ENCODE peak calls at places on chromosomes 12 and 14, in seven cellular contexts. One of them, this sample, is unnamed.

GRCh38 chr14:74945261-74945851 is 10.0 kb downstream of the PGF start:
- DNase-seq in mesendoderm: peak
- DNase-seq in activated CD8-positive, alpha-beta memory T cell treated with anti-CD3 and anti-CD28 coated beads for 24 hours: no peak
- DNase-seq in mucosa of descending colon: peak
- DNase-seq in stimulated activated CD4-positive, alpha-beta T cell treated with anti-CD3 and anti-CD28 coated beads, Interleukin-4, amount 100 ng/mL, for 48 hours: no peak
- DNase-seq in NCI-H1694: peak
- DNase-seq in ACHN: peak
- DNase-seq in this sample: no peak

GRCh38 chr14:99347561-99347960 is 75.6 kb upstream of the BCL11B start:
- DNase-seq in mesendoderm: no peak
- DNase-seq in activated CD8-positive, alpha-beta memory T cell treated with anti-CD3 and anti-CD28 coated beads for 24 hours: no peak
- DNase-seq in mucosa of descending colon: no peak
- DNase-seq in stimulated activated CD4-positive, alpha-beta T cell treated with anti-CD3 and anti-CD28 coated beads, Interleukin-4, amount 100 ng/mL, for 48 hours: no peak
- DNase-seq in NCI-H1694: no peak
- DNase-seq in ACHN: no peak
- DNase-seq in this sample: no peak

GRCh38 chr14:24429395-24430142 is at the start of the genes CBLN3 and KHNYN:
- DNase-seq in mesendoderm: peak
- DNase-seq in activated CD8-positive, alpha-beta memory T cell treated with anti-CD3 and anti-CD28 coated beads for 24 hours: peak
- DNase-seq in mucosa of descending colon: peak
- DNase-seq in stimulated activated CD4-positive, alpha-beta T cell treated with anti-CD3 and anti-CD28 coated beads, Interleukin-4, amount 100 ng/mL, for 48 hours: peak
- DNase-seq in NCI-H1694: peak
- DNase-seq in ACHN: peak
- DNase-seq in this sample: peak

GRCh38 chr12:71415336-71416231 is 24.0 kb upstream of the LGR5 start:
- DNase-seq in mesendoderm: peak
- DNase-seq in activated CD8-positive, alpha-beta memory T cell treated with anti-CD3 and anti-CD28 coated beads for 24 hours: no peak
- DNase-seq in mucosa of descending colon: peak
- DNase-seq in stimulated activated CD4-positive, alpha-beta T cell treated with anti-CD3 and anti-CD28 coated beads, Interleukin-4, amount 100 ng/mL, for 48 hours: no peak
- DNase-seq in NCI-H1694: peak
- DNase-seq in ACHN: peak
- DNase-seq in this sample: no peak

GRCh38 chr14:36519431-36520321 is at the start of gene NKX2-1:
- DNase-seq in mesendoderm: peak
- DNase-seq in activated CD8-positive, alpha-beta memory T cell treated with anti-CD3 and anti-CD28 coated beads for 24 hours: no peak
- DNase-seq in mucosa of descending colon: no peak
- DNase-seq in stimulated activated CD4-positive, alpha-beta T cell treated with anti-CD3 and anti-CD28 coated beads, Interleukin-4, amount 100 ng/mL, for 48 hours: no peak
- DNase-seq in NCI-H1694: peak
- DNase-seq in ACHN: no peak
- DNase-seq in this sample: no peak

GRCh38 chr14:69574266-69574953 is at the start of gene CCDC177:
- DNase-seq in mesendoderm: peak
- DNase-seq in activated CD8-positive, alpha-beta memory T cell treated with anti-CD3 and anti-CD28 coated beads for 24 hours: peak
- DNase-seq in mucosa of descending colon: peak
- DNase-seq in stimulated activated CD4-positive, alpha-beta T cell treated with anti-CD3 and anti-CD28 coated beads, Interleukin-4, amount 100 ng/mL, for 48 hours: peak
- DNase-seq in NCI-H1694: peak
- DNase-seq in ACHN: peak
- DNase-seq in this sample: peak

GRCh38 chr12:5577239-5577638 is 145.3 kb downstream of the NTF3 start:
- DNase-seq in mesendoderm: peak
- DNase-seq in activated CD8-positive, alpha-beta memory T cell treated with anti-CD3 and anti-CD28 coated beads for 24 hours: no peak
- DNase-seq in mucosa of descending colon: peak
- DNase-seq in stimulated activated CD4-positive, alpha-beta T cell treated with anti-CD3 and anti-CD28 coated beads, Interleukin-4, amount 100 ng/mL, for 48 hours: no peak
- DNase-seq in NCI-H1694: no peak
- DNase-seq in ACHN: no peak
- DNase-seq in this sample: no peak

GRCh38 chr14:74881425-74882102 is at the start of gene DLST:
- DNase-seq in mesendoderm: peak
- DNase-seq in activated CD8-positive, alpha-beta memory T cell treated with anti-CD3 and anti-CD28 coated beads for 24 hours: peak
- DNase-seq in mucosa of descending colon: peak
- DNase-seq in stimulated activated CD4-positive, alpha-beta T cell treated with anti-CD3 and anti-CD28 coated beads, Interleukin-4, amount 100 ng/mL, for 48 hours: peak
- DNase-seq in NCI-H1694: peak
- DNase-seq in ACHN: peak
- DNase-seq in this sample: peak

GRCh38 chr12:46472893-46473633 is 100.5 kb upstream of the SLC38A2 start:
- DNase-seq in mesendoderm: no peak
- DNase-seq in activated CD8-positive, alpha-beta memory T cell treated with anti-CD3 and anti-CD28 coated beads for 24 hours: no peak
- DNase-seq in mucosa of descending colon: peak
- DNase-seq in stimulated activated CD4-positive, alpha-beta T cell treated with anti-CD3 and anti-CD28 coated beads, Interleukin-4, amount 100 ng/mL, for 48 hours: no peak
- DNase-seq in NCI-H1694: no peak
- DNase-seq in ACHN: peak
- DNase-seq in this sample: no peak

GRCh38 chr12:105942316-105942715 is 196.4 kb downstream of the NUAK1 start:
- DNase-seq in mesendoderm: no peak
- DNase-seq in activated CD8-positive, alpha-beta memory T cell treated with anti-CD3 and anti-CD28 coated beads for 24 hours: no peak
- DNase-seq in mucosa of descending colon: no peak
- DNase-seq in stimulated activated CD4-positive, alpha-beta T cell treated with anti-CD3 and anti-CD28 coated beads, Interleukin-4, amount 100 ng/mL, for 48 hours: no peak
- DNase-seq in NCI-H1694: no peak
- DNase-seq in ACHN: no peak
- DNase-seq in this sample: no peak

GRCh38 chr12:57416039-57416996 is 14.5 kb downstream of the R3HDM2 start:
- DNase-seq in mesendoderm: peak
- DNase-seq in activated CD8-positive, alpha-beta memory T cell treated with anti-CD3 and anti-CD28 coated beads for 24 hours: no peak
- DNase-seq in mucosa of descending colon: no peak
- DNase-seq in stimulated activated CD4-positive, alpha-beta T cell treated with anti-CD3 and anti-CD28 coated beads, Interleukin-4, amount 100 ng/mL, for 48 hours: no peak
- DNase-seq in NCI-H1694: no peak
- DNase-seq in ACHN: peak
- DNase-seq in this sample: no peak

GRCh38 chr14:102949062-102949800 is 26.8 kb downstream of the AMN start:
- DNase-seq in mesendoderm: peak
- DNase-seq in activated CD8-positive, alpha-beta memory T cell treated with anti-CD3 and anti-CD28 coated beads for 24 hours: peak
- DNase-seq in mucosa of descending colon: peak
- DNase-seq in stimulated activated CD4-positive, alpha-beta T cell treated with anti-CD3 and anti-CD28 coated beads, Interleukin-4, amount 100 ng/mL, for 48 hours: no peak
- DNase-seq in NCI-H1694: no peak
- DNase-seq in ACHN: no peak
- DNase-seq in this sample: no peak

GRCh38 chr12:120361506-120362208 is 7.3 kb downstream of the MSI1 start:
- DNase-seq in mesendoderm: peak
- DNase-seq in activated CD8-positive, alpha-beta memory T cell treated with anti-CD3 and anti-CD28 coated beads for 24 hours: no peak
- DNase-seq in mucosa of descending colon: no peak
- DNase-seq in stimulated activated CD4-positive, alpha-beta T cell treated with anti-CD3 and anti-CD28 coated beads, Interleukin-4, amount 100 ng/mL, for 48 hours: no peak
- DNase-seq in NCI-H1694: peak
- DNase-seq in ACHN: no peak
- DNase-seq in this sample: peak

GRCh38 chr12:47910486-47910885 is 5.7 kb upstream of the VDR start:
- DNase-seq in mesendoderm: peak
- DNase-seq in activated CD8-positive, alpha-beta memory T cell treated with anti-CD3 and anti-CD28 coated beads for 24 hours: no peak
- DNase-seq in mucosa of descending colon: no peak
- DNase-seq in stimulated activated CD4-positive, alpha-beta T cell treated with anti-CD3 and anti-CD28 coated beads, Interleukin-4, amount 100 ng/mL, for 48 hours: no peak
- DNase-seq in NCI-H1694: no peak
- DNase-seq in ACHN: no peak
- DNase-seq in this sample: peak

GRCh38 chr12:94140556-94140955 is 7.8 kb upstream of the PLXNC1 start:
- DNase-seq in mesendoderm: peak
- DNase-seq in activated CD8-positive, alpha-beta memory T cell treated with anti-CD3 and anti-CD28 coated beads for 24 hours: peak
- DNase-seq in mucosa of descending colon: peak
- DNase-seq in stimulated activated CD4-positive, alpha-beta T cell treated with anti-CD3 and anti-CD28 coated beads, Interleukin-4, amount 100 ng/mL, for 48 hours: peak
- DNase-seq in NCI-H1694: no peak
- DNase-seq in ACHN: peak
- DNase-seq in this sample: no peak

GRCh38 chr12:107660230-107660629 is 25.4 kb upstream of the PWP1 start:
- DNase-seq in mesendoderm: peak
- DNase-seq in activated CD8-positive, alpha-beta memory T cell treated with anti-CD3 and anti-CD28 coated beads for 24 hours: no peak
- DNase-seq in mucosa of descending colon: no peak
- DNase-seq in stimulated activated CD4-positive, alpha-beta T cell treated with anti-CD3 and anti-CD28 coated beads, Interleukin-4, amount 100 ng/mL, for 48 hours: no peak
- DNase-seq in NCI-H1694: no peak
- DNase-seq in ACHN: no peak
- DNase-seq in this sample: no peak

GRCh38 chr12:42140901-42141300 is 3.8 kb downstream of the GXYLT1 start:
- DNase-seq in mesendoderm: peak
- DNase-seq in activated CD8-positive, alpha-beta memory T cell treated with anti-CD3 and anti-CD28 coated beads for 24 hours: no peak
- DNase-seq in mucosa of descending colon: no peak
- DNase-seq in stimulated activated CD4-positive, alpha-beta T cell treated with anti-CD3 and anti-CD28 coated beads, Interleukin-4, amount 100 ng/mL, for 48 hours: no peak
- DNase-seq in NCI-H1694: no peak
- DNase-seq in ACHN: peak
- DNase-seq in this sample: no peak

GRCh38 chr14:63204407-63205280 is at the start of gene RHOJ:
- DNase-seq in mesendoderm: peak
- DNase-seq in activated CD8-positive, alpha-beta memory T cell treated with anti-CD3 and anti-CD28 coated beads for 24 hours: no peak
- DNase-seq in mucosa of descending colon: no peak
- DNase-seq in stimulated activated CD4-positive, alpha-beta T cell treated with anti-CD3 and anti-CD28 coated beads, Interleukin-4, amount 100 ng/mL, for 48 hours: no peak
- DNase-seq in NCI-H1694: no peak
- DNase-seq in ACHN: no peak
- DNase-seq in this sample: no peak

GRCh38 chr14:69886843-69887242 is 7.6 kb downstream of the SMOC1 start:
- DNase-seq in mesendoderm: no peak
- DNase-seq in activated CD8-positive, alpha-beta memory T cell treated with anti-CD3 and anti-CD28 coated beads for 24 hours: no peak
- DNase-seq in mucosa of descending colon: no peak
- DNase-seq in stimulated activated CD4-positive, alpha-beta T cell treated with anti-CD3 and anti-CD28 coated beads, Interleukin-4, amount 100 ng/mL, for 48 hours: no peak
- DNase-seq in NCI-H1694: no peak
- DNase-seq in ACHN: no peak
- DNase-seq in this sample: no peak

GRCh38 chr14:103247169-103247606 is 86.8 kb upstream of the EIF5 start:
- DNase-seq in mesendoderm: peak
- DNase-seq in activated CD8-positive, alpha-beta memory T cell treated with anti-CD3 and anti-CD28 coated beads for 24 hours: no peak
- DNase-seq in mucosa of descending colon: no peak
- DNase-seq in stimulated activated CD4-positive, alpha-beta T cell treated with anti-CD3 and anti-CD28 coated beads, Interleukin-4, amount 100 ng/mL, for 48 hours: no peak
- DNase-seq in NCI-H1694: no peak
- DNase-seq in ACHN: no peak
- DNase-seq in this sample: no peak